ENCODE peak calls at places on chromosomes 3 and 15, in five cellular contexts. P is activated CD4-positive, alpha-beta T cell treated with anti-CD3 and anti-CD28 coated beads, Interleukin-2, amount 50 U/mL, for 24 hours; V is stimulated activated naive B cell treated with anti-CD40 and anti-IgM and Interleukin-4, amounts not matched to agents 10 μg/mL and 1 μg/mL and 100 μg/mL, for 72 hours; H is HFFc6; N is left lung. X is an unnamed sample.

GRCh38 chr3:72097053-72097452 is 312.1 kb upstream of the PROK2 start:
- DNase-seq in N (no peak), V (no peak), H (no peak), P (no peak), X (no peak)

GRCh38 chr3:194809382-194809781 is 123.7 kb downstream of the FAM43A start:
- DNase-seq in P (no peak), V (no peak), H (no peak), N (no peak), X (no peak)

GRCh38 chr15:74202461-74203401 is at the start of gene STRA6:
- DNase-seq in V (no peak), P (no peak), H (peak), N (peak), X (no peak)

GRCh38 chr3:153503873-153504272 is 341.8 kb downstream of the RAP2B start:
- DNase-seq in V (no peak), N (no peak), H (no peak), P (no peak), X (no peak)

GRCh38 chr15:71109130-71109529 is 6.1 kb upstream of the THSD4 start:
- DNase-seq in N (no peak), V (no peak), H (peak), P (no peak), X (no peak)

GRCh38 chr3:11907667-11908660 is 61.3 kb upstream of the TAMM41 start:
- DNase-seq in H (peak), P (no peak), N (no peak), V (no peak), X (no peak)

GRCh38 chr15:35980719-35981118 is 434.8 kb upstream of the DPH6 start:
- DNase-seq in N (no peak), P (no peak), V (no peak), H (peak), X (no peak)

GRCh38 chr15:96038650-96039049 is 291.9 kb upstream of the NR2F2 start:
- DNase-seq in V (no peak), P (no peak), H (no peak), N (no peak), X (no peak)

GRCh38 chr3:134904796-134905646 is 110.0 kb downstream of the EPHB1 start:
- DNase-seq in P (no peak), V (no peak), N (no peak), H (peak), X (no peak)

GRCh38 chr3:170745211-170745718 is 124.7 kb downstream of the RPL22L1 start:
- DNase-seq in N (no peak), P (no peak), H (peak), V (no peak), X (no peak)

GRCh38 chr15:72057548-72058091 is 60.3 kb downstream of the MYO9A start:
- DNase-seq in V (no peak), P (no peak), N (no peak), H (no peak), X (no peak)

GRCh38 chr3:131491775-131492174 is 11.0 kb downstream of the MRPL3 start:
- DNase-seq in H (no peak), N (no peak), V (no peak), P (no peak), X (no peak)

GRCh38 chr3:105860649-105861048 is 8.2 kb downstream of the CBLB start:
- DNase-seq in N (no peak), V (no peak), P (no peak), H (no peak), X (no peak)

GRCh38 chr15:63858881-63859280 is 25.1 kb upstream of the HERC1 start:
- DNase-seq in P (no peak), H (peak), N (no peak), V (no peak), X (no peak)

GRCh38 chr15:62389887-62390792 is 225.1 kb upstream of the C2CD4B start:
- DNase-seq in V (peak), H (peak), N (peak), P (peak), X (peak)

GRCh38 chr3:158532099-158532734 is 38.8 kb upstream of the MLF1 start:
- DNase-seq in N (no peak), V (no peak), H (peak), P (no peak), X (no peak)

GRCh38 chr3:158896729-158897128 is 94.9 kb downstream of the MFSD1 start:
- DNase-seq in P (no peak), V (no peak), N (no peak), H (no peak), X (no peak)

GRCh38 chr3:177576754-177577153 is 379.5 kb upstream of the TBL1XR1 start:
- DNase-seq in H (no peak), P (no peak), N (no peak), V (no peak), X (no peak)

GRCh38 chr3:40970067-40970466 is 229.2 kb upstream of the CTNNB1 start:
- DNase-seq in H (no peak), N (no peak), V (no peak), P (no peak), X (no peak)

GRCh38 chr3:100993309-100993708 is at the start of gene ABI3BP:
- DNase-seq in H (peak), P (no peak), N (peak), V (no peak), X (no peak)

GRCh38 chr3:161560006-161560637 is 63.5 kb downstream of the OTOL1 start:
- DNase-seq in P (no peak), N (no peak), V (no peak), H (peak), X (peak)

GRCh38 chr3:14458434-14459280 is 56.3 kb downstream of the SLC6A6 start:
- DNase-seq in P (no peak), N (no peak), V (no peak), H (no peak), X (no peak)

GRCh38 chr3:8239718-8240698 is 261.6 kb upstream of the LMCD1 start:
- DNase-seq in H (peak), P (peak), V (no peak), N (no peak), X (peak)

GRCh38 chr15:90414408-90415028 is 26.5 kb downstream of the IQGAP1 start:
- DNase-seq in P (peak), N (no peak), V (no peak), H (peak), X (no peak)

GRCh38 chr3:107740992-107741896 is 218.5 kb downstream of the BBX start:
- DNase-seq in N (no peak), P (no peak), H (peak), V (no peak), X (no peak)

GRCh38 chr15:78915341-78916087 is 29.3 kb downstream of the CTSH start:
- DNase-seq in V (no peak), N (peak), H (no peak), P (no peak), X (peak)

GRCh38 chr3:184082465-184082864 is 14.4 kb upstream of the HTR3E start:
- DNase-seq in N (no peak), H (no peak), P (no peak), V (no peak), X (no peak)

GRCh38 chr3:55000546-55000945 is 72.7 kb upstream of the LRTM1 start:
- DNase-seq in V (no peak), N (no peak), H (peak), P (no peak), X (no peak)

GRCh38 chr3:55963611-55964010 is 476.5 kb upstream of the WNT5A start:
- DNase-seq in V (no peak), H (no peak), N (no peak), P (no peak), X (no peak)